ENCODE peak calls at places on chromosomes 11 and 22, in four cellular contexts. B is cardiac muscle cell, N is GM12865, H is psoas muscle. R is an unnamed sample.

GRCh38 chr11:74055938-74056337 is 47.1 kb upstream of the UCP3 start:
- DNase-seq in B (no peak), N (no peak), H (no peak), R (no peak)

GRCh38 chr11:8814923-8815240 is 96.1 kb upstream of the AKIP1 start:
- DNase-seq in B (no peak), N (no peak), H (no peak), R (no peak)

GRCh38 chr11:86588566-86589090 is 83.8 kb downstream of the ME3 start:
- DNase-seq in B (no peak), N (no peak), H (no peak), R (no peak)

GRCh38 chr11:103609117-103610066 is 427.0 kb upstream of the DDI1 start:
- DNase-seq in B (no peak), N (no peak), H (no peak), R (no peak)

GRCh38 chr11:130636672-130637463 is 188.4 kb downstream of the ADAMTS15 start:
- DNase-seq in B (no peak), N (peak), H (no peak), R (no peak)

GRCh38 chr11:1234771-1235614 is 12.1 kb downstream of the MUC5B start:
- DNase-seq in B (no peak), N (no peak), H (peak), R (no peak)

GRCh38 chr11:119472856-119473222 is 49.9 kb upstream of the THY1 start:
- DNase-seq in B (no peak), N (no peak), H (no peak), R (no peak)

GRCh38 chr22:50089231-50090140 is at the start of gene MOV10L1:
- DNase-seq in B (no peak), N (no peak), H (no peak), R (no peak)

GRCh38 chr11:34724973-34725372 is 104.1 kb downstream of the EHF start:
- DNase-seq in B (no peak), N (no peak), H (no peak), R (no peak)

GRCh38 chr22:43270314-43270908 is 72.8 kb downstream of the SCUBE1 start:
- DNase-seq in B (no peak), N (peak), H (no peak), R (no peak)

GRCh38 chr11:121453589-121454299 is 977 bp upstream of the SORL1-AS1 start:
- DNase-seq in B (no peak), N (peak), H (no peak), R (no peak)

GRCh38 chr22:39255449-39256185 is 10.8 kb upstream of the PDGFB start:
- DNase-seq in B (no peak), N (peak), H (no peak), R (no peak)

GRCh38 chr11:124799384-124800225 is 601 bp downstream of the MSANTD2 start:
- DNase-seq in B (peak), N (peak), H (peak), R (peak)

GRCh38 chr11:67632982-67633755 is 3.4 kb upstream of the NUDT8 start:
- DNase-seq in B (no peak), N (no peak), H (no peak), R (peak)

GRCh38 chr11:46886211-46886610 is 32.1 kb downstream of the LRP4 start:
- DNase-seq in B (no peak), N (no peak), H (no peak), R (no peak)

GRCh38 chr11:108871152-108871551 is 206.3 kb downstream of the DDX10 start:
- DNase-seq in B (peak), N (peak), H (no peak), R (no peak)

GRCh38 chr22:39351689-39352214 is 2.0 kb downstream of the SYNGR1 start:
- DNase-seq in B (peak), N (peak), H (no peak), R (no peak)

DNA sequence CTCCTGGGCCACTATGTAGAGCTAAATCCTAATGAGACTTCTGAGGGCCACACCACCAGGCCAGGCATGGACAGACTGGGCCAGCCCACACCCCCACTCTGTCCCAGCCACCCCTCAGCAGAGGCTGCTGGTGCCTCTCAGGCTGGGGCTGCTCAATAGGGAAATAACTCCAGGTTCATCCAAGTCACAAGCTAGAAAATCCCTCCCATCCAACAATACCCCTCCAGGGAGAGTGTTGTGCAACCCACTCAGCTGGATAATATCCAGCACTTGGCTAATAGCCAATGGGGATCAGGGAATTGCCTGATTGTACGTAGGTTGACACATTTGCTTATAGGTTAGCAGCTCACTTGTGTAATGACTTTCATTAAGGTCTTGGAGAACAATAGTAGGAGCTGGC is 64.1 kb upstream of the WNT11 start:
- DNase-seq in B (no peak), N (no peak), H (no peak), R (no peak)
- TF ChIP-seq CTCF in B (no peak), N (no peak), H (no peak), R (no peak)

GRCh38 chr11:12066056-12066798 is 44.2 kb upstream of the MICAL2 start:
- DNase-seq in B (no peak), N (no peak), H (no peak), R (no peak)
- H3K4me3 ChIP-seq in B (no peak), N (no peak), H (no peak), R (no peak)

GRCh38 chr11:91263698-91264097 is 960.9 kb upstream of the FAT3 start:
- DNase-seq in B (no peak), N (no peak), H (no peak), R (no peak)

GRCh38 chr11:91261513-91261912 is 963.1 kb upstream of the FAT3 start:
- DNase-seq in B (peak), N (no peak), H (no peak), R (no peak)

GRCh38 chr11:91265946-91266345 is 958.7 kb upstream of the FAT3 start:
- DNase-seq in B (no peak), N (no peak), H (no peak), R (no peak)
- TF ChIP-seq CTCF in B (no peak), N (no peak), H (no peak), R (no peak)

GRCh38 chr22:26534166-26534855 is 22.0 kb upstream of the TFIP11 start:
- DNase-seq in B (no peak), N (no peak), H (no peak), R (no peak)

GRCh38 chr22:26536762-26537134 is 24.5 kb upstream of the TFIP11 start:
- DNase-seq in B (no peak), N (no peak), H (no peak), R (no peak)

GRCh38 chr22:26536056-26536761 is 23.9 kb upstream of the TFIP11 start:
- DNase-seq in B (no peak), N (no peak), H (no peak), R (no peak)

GRCh38 chr22:26534874-26535470 is 22.7 kb upstream of the TFIP11 start:
- DNase-seq in B (no peak), N (peak), H (no peak), R (no peak)

GRCh38 chr22:26535499-26535898 is 23.2 kb upstream of the TFIP11 start:
- DNase-seq in B (no peak), N (peak), H (no peak), R (no peak)
- H3K4me3 ChIP-seq in B (no peak), N (no peak), H (no peak), R (no peak)

DNA sequence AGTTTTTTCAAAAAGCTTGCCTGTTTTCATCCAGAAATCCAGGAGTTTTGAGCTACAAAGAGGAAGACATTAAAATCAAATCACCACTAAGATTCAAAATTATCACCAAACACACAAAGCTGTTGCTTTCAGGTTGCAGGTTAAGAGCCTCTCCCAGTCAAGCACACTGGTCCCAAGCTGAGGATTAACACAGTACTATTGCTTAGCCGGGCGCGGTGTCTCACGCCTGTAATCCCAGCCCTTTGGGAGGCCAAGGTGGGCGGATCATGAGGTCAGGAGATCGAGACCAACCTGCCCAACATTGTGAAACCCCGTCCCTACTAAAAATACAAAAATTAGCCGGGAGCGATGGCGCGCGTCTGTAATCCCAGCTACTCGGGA is 1165.1 kb downstream of the LRRC4C start:
- DNase-seq in B (no peak), N (no peak), H (no peak), R (no peak)
- TF ChIP-seq CTCF in B (no peak), N (no peak), H (no peak), R (no peak)

GRCh38 chr11:17014321-17014773 is at the start of gene PLEKHA7:
- DNase-seq in B (peak), N (no peak), H (no peak), R (no peak)

GRCh38 chr11:17013548-17014320 is 480 bp downstream of the PLEKHA7 start:
- DNase-seq in B (peak), N (no peak), H (peak), R (no peak)

GRCh38 chr11:17012712-17013547 is 1.3 kb downstream of the PLEKHA7 start:
- DNase-seq in B (peak), N (no peak), H (peak), R (peak)

GRCh38 chr11:17014774-17015638 is 792 bp upstream of the PLEKHA7 start:
- DNase-seq in B (peak), N (peak), H (no peak), R (no peak)

GRCh38 chr11:17015639-17016125 is 1.5 kb upstream of the PLEKHA7 start:
- DNase-seq in B (no peak), N (peak), H (no peak), R (no peak)
- H3K4me3 ChIP-seq in B (no peak), N (no peak), H (no peak), R (no peak)

DNA sequence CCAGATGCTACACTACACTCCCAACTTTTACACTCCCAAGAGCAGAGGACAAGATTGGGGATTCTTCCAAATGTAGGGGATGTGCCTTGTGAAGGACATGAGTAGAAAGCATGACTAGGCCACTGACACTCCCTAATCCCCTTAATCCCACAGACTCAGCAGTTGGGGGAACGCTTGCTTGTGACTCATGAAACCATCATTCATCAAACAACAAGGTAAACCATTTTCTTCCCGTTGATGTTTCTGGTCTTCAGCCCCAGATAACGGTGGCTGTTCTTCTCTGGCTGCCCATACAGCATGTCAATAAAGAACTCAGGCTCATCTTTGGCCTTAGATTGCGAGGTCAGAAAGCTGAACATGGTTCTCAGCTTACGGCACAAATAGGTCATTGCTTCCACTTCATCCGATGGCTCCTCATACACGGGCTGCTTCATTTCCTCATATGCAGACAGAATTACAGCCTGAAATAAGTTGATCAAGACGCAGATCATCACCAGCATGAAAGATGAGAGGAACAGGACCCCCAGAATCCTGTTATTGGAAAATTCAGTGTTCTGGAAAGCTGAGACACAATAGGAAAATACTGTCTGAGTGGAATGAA is 6.4 kb upstream of the CDPF1 start:
- DNase-seq in B (no peak), N (no peak), H (no peak), R (no peak)
- TF ChIP-seq CTCF in B (no peak), N (no peak), H (no peak), R (no peak)

DNA sequence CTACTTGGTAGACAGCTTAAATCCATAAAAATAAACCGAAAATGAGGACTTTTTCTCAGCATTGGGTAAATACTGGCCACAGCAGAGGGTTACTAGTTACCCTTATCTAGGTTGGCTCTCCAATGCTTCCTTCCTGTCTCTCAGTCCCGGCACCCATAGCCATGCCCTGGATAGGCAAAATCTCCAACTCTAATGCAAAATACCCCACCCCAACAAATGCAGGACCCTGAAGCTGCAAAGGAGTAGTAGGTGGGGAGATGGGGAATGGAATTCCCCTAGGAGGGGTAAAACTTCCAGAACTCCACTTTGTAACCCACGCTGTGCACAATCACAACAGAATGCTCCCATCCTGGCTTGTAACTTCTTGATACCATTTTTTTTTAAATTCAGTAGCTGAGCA is 2.9 kb downstream of the PAX6 start:
- DNase-seq in B (no peak), N (no peak), H (no peak), R (no peak)
- H3K4me3 ChIP-seq in B (no peak), N (no peak), H (no peak), R (peak)

R was measured in dorsolateral prefrontal cortex.